ENCODE peak calls at places on chromosomes 4 and X, in five cellular contexts. One of them, this sample, is unnamed.

GRCh38 chr4:137529432-137529831 is 2.9 kb downstream of the PCDH18 start:
- DNase-seq in GM13977: no peak
- DNase-seq in epithelial cell of esophagus: no peak
- DNase-seq in coronary artery: no peak
- DNase-seq in endothelial cell: no peak
- DNase-seq in this sample: no peak

GRCh38 chr4:28225005-28225404 is 1364.4 kb downstream of the STIM2 start:
- DNase-seq in GM13977: no peak
- DNase-seq in epithelial cell of esophagus: peak; percentile 82
- DNase-seq in coronary artery: no peak
- DNase-seq in endothelial cell: peak; percentile 23
- DNase-seq in this sample: peak; percentile 18

GRCh38 chr4:171954650-171955049 is 141.4 kb downstream of the GALNTL6 start:
- DNase-seq in GM13977: no peak
- DNase-seq in endothelial cell: no peak
- DNase-seq in epithelial cell of esophagus: no peak
- DNase-seq in coronary artery: no peak
- DNase-seq in this sample: no peak

GRCh38 chr4:3413217-3413671 is 28.5 kb upstream of the HGFAC start:
- DNase-seq in epithelial cell of esophagus: no peak
- DNase-seq in endothelial cell: no peak
- DNase-seq in GM13977: no peak
- DNase-seq in coronary artery: no peak
- DNase-seq in this sample: no peak

GRCh38 chr4:75723117-75723801 is 1.1 kb upstream of the USO1 start:
- DNase-seq in coronary artery: no peak
- DNase-seq in GM13977: no peak
- DNase-seq in epithelial cell of esophagus: peak; percentile 79
- DNase-seq in endothelial cell: no peak
- DNase-seq in this sample: no peak

GRCh38 chr4:13920901-13921300 is 293.4 kb upstream of the BOD1L1 start:
- DNase-seq in coronary artery: no peak
- DNase-seq in epithelial cell of esophagus: peak; percentile 98
- DNase-seq in endothelial cell: peak; percentile 47
- DNase-seq in GM13977: no peak
- DNase-seq in this sample: no peak

GRCh38 chr4:177446571-177446970 is 4.3 kb upstream of the AGA start:
- DNase-seq in coronary artery: no peak
- DNase-seq in endothelial cell: no peak
- DNase-seq in epithelial cell of esophagus: no peak
- DNase-seq in GM13977: no peak
- DNase-seq in this sample: no peak

GRCh38 chr4:107978716-107979451 is 10.8 kb upstream of the HADH start:
- DNase-seq in epithelial cell of esophagus: no peak
- DNase-seq in endothelial cell: no peak
- DNase-seq in GM13977: no peak
- DNase-seq in coronary artery: no peak
- DNase-seq in this sample: no peak

GRCh38 chrX:66022742-66023725 is 16.8 kb downstream of the VSIG4 start:
- DNase-seq in endothelial cell: peak; percentile 3
- DNase-seq in epithelial cell of esophagus: no peak
- DNase-seq in GM13977: no peak
- DNase-seq in coronary artery: no peak
- DNase-seq in this sample: no peak

GRCh38 chr4:2995546-2996265 is 32.3 kb downstream of the GRK4 start:
- DNase-seq in coronary artery: no peak
- DNase-seq in endothelial cell: no peak
- DNase-seq in epithelial cell of esophagus: no peak
- DNase-seq in GM13977: no peak
- DNase-seq in this sample: no peak

GRCh38 chr4:176498857-176499256 is 179.1 kb downstream of the SPCS3 start:
- DNase-seq in epithelial cell of esophagus: no peak
- DNase-seq in coronary artery: no peak
- DNase-seq in endothelial cell: no peak
- DNase-seq in GM13977: no peak
- DNase-seq in this sample: no peak

GRCh38 chrX:39985116-39985515 is 112.6 kb downstream of the BCOR start:
- DNase-seq in epithelial cell of esophagus: no peak
- DNase-seq in endothelial cell: no peak
- DNase-seq in GM13977: no peak
- DNase-seq in coronary artery: no peak
- DNase-seq in this sample: no peak

GRCh38 chr4:88283661-88284377 is 542 bp downstream of the PPM1K start:
- DNase-seq in epithelial cell of esophagus: peak; percentile 65
- DNase-seq in coronary artery: peak; percentile 87
- DNase-seq in endothelial cell: peak; percentile 64
- DNase-seq in GM13977: peak; percentile 50
- DNase-seq in this sample: peak; percentile 56

GRCh38 chr4:55029838-55030503 is 95.4 kb downstream of the KDR start:
- DNase-seq in endothelial cell: peak; percentile 13
- DNase-seq in coronary artery: no peak
- DNase-seq in GM13977: no peak
- DNase-seq in epithelial cell of esophagus: no peak
- DNase-seq in this sample: no peak

DNA sequence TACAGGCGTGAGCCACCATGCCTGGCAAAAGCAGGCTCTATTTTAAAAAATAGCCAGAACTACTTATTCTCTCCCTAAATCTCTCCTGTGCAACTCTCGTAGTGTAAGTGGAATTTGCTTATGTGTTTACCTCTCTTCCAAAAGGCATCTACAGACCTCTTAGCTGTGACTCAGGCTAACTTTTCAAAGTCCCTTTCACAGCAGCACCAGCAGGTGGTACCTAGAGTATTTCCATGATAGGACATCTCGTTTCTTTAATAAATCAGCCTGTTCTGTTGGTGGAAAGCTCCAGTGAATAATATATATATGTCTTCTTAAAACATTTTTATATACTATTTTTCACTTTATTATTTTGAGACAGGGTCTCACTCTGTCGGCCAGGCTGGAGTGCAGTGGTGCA is 89.0 kb downstream of the NSUN7 start:
- DNase-seq in endothelial cell: no peak
- DNase-seq in epithelial cell of esophagus: no peak
- DNase-seq in coronary artery: no peak
- DNase-seq in GM13977: no peak
- DNase-seq in this sample: no peak
- TF ChIP-seq CTCF in endothelial cell: no peak
- TF ChIP-seq CTCF in epithelial cell of esophagus: peak; percentile 6
- TF ChIP-seq CTCF in coronary artery: no peak
- TF ChIP-seq CTCF in GM13977: no peak
- TF ChIP-seq CTCF in this sample: peak; percentile 28

GRCh38 chrX:103817502-103817901 is 14.6 kb downstream of the RAB9B start:
- DNase-seq in GM13977: peak; percentile 32
- DNase-seq in endothelial cell: peak; percentile 27
- DNase-seq in coronary artery: no peak
- DNase-seq in epithelial cell of esophagus: peak; percentile 54
- DNase-seq in this sample: no peak
- TF ChIP-seq CTCF in GM13977: peak; percentile 64
- TF ChIP-seq CTCF in endothelial cell: peak; percentile 86
- TF ChIP-seq CTCF in coronary artery: peak; percentile 76
- TF ChIP-seq CTCF in epithelial cell of esophagus: peak; percentile 52
- TF ChIP-seq CTCF in this sample: peak; percentile 79

GRCh38 chr4:83107636-83108035 is 6.9 kb downstream of the PLAC8 start:
- DNase-seq in epithelial cell of esophagus: no peak
- DNase-seq in coronary artery: no peak
- DNase-seq in endothelial cell: no peak
- DNase-seq in GM13977: no peak
- DNase-seq in this sample: no peak
- TF ChIP-seq CTCF in epithelial cell of esophagus: no peak
- TF ChIP-seq CTCF in coronary artery: no peak
- TF ChIP-seq CTCF in endothelial cell: no peak
- TF ChIP-seq CTCF in GM13977: no peak
- TF ChIP-seq CTCF in this sample: no peak

GRCh38 chr4:181569553-181569952 is 673.6 kb upstream of the TENM3 start:
- DNase-seq in GM13977: peak; percentile 51
- DNase-seq in coronary artery: no peak
- DNase-seq in endothelial cell: no peak
- DNase-seq in epithelial cell of esophagus: peak; percentile 58
- DNase-seq in this sample: no peak
- TF ChIP-seq CTCF in GM13977: peak; percentile 23
- TF ChIP-seq CTCF in coronary artery: no peak
- TF ChIP-seq CTCF in endothelial cell: peak; percentile 38
- TF ChIP-seq CTCF in epithelial cell of esophagus: peak; percentile 61
- TF ChIP-seq CTCF in this sample: peak; percentile 58

GRCh38 chr4:22552802-22553201 is 36.9 kb upstream of the ADGRA3 start:
- DNase-seq in GM13977: no peak
- DNase-seq in coronary artery: no peak
- DNase-seq in epithelial cell of esophagus: no peak
- DNase-seq in endothelial cell: no peak
- DNase-seq in this sample: no peak
- TF ChIP-seq CTCF in GM13977: no peak
- TF ChIP-seq CTCF in coronary artery: no peak
- TF ChIP-seq CTCF in epithelial cell of esophagus: no peak
- TF ChIP-seq CTCF in endothelial cell: no peak
- TF ChIP-seq CTCF in this sample: no peak

GRCh38 chrX:83934220-83934619 is 73.3 kb downstream of the CYLC1 start:
- DNase-seq in epithelial cell of esophagus: no peak
- DNase-seq in endothelial cell: no peak
- DNase-seq in coronary artery: no peak
- DNase-seq in GM13977: no peak
- DNase-seq in this sample: no peak
- TF ChIP-seq CTCF in epithelial cell of esophagus: no peak
- TF ChIP-seq CTCF in endothelial cell: no peak
- TF ChIP-seq CTCF in coronary artery: no peak
- TF ChIP-seq CTCF in GM13977: peak; percentile 24
- TF ChIP-seq CTCF in this sample: peak; percentile 45

GRCh38 chr4:42578187-42578586 is 78.7 kb downstream of the ATP8A1 start:
- DNase-seq in GM13977: no peak
- DNase-seq in epithelial cell of esophagus: no peak
- DNase-seq in endothelial cell: no peak
- DNase-seq in coronary artery: no peak
- DNase-seq in this sample: no peak
- TF ChIP-seq CTCF in GM13977: no peak
- TF ChIP-seq CTCF in epithelial cell of esophagus: no peak
- TF ChIP-seq CTCF in endothelial cell: no peak
- TF ChIP-seq CTCF in coronary artery: no peak
- TF ChIP-seq CTCF in this sample: no peak

GRCh38 chr4:185425600-185426352 is at the start of gene UFSP2:
- DNase-seq in epithelial cell of esophagus: peak; percentile 90
- DNase-seq in coronary artery: peak; percentile 94
- DNase-seq in endothelial cell: peak; percentile 78
- DNase-seq in GM13977: peak; percentile 87
- DNase-seq in this sample: peak; percentile 73
- TF ChIP-seq CTCF in epithelial cell of esophagus: no peak
- TF ChIP-seq CTCF in coronary artery: no peak
- TF ChIP-seq CTCF in endothelial cell: no peak
- TF ChIP-seq CTCF in GM13977: no peak
- TF ChIP-seq CTCF in this sample: no peak